ENCODE peak calls at places on chromosomes 3 and 15, in four cellular contexts. W is PC-9, J is neural progenitor cell, H is fibroblast of lung. R is an unnamed sample.

GRCh38 chr3:107847791-107848190 is 243.0 kb downstream of the CD47 start:
- DNase-seq in H (no peak), J (no peak), W (no peak), R (no peak)

GRCh38 chr3:184228376-184229137 is 828 bp upstream of the VWA5B2 start:
- DNase-seq in W (no peak), H (no peak), J (peak), R (no peak)

GRCh38 chr3:29353807-29354206 is 72.9 kb downstream of the RBMS3 start:
- DNase-seq in W (no peak), H (peak), J (no peak), R (no peak)

GRCh38 chr3:9172851-9173320 is 76.6 kb downstream of the SRGAP3 start:
- DNase-seq in W (no peak), J (no peak), H (no peak), R (no peak)

GRCh38 chr3:155805204-155805801 is 775 bp downstream of the C3orf33 start:
- DNase-seq in W (peak), H (no peak), J (peak), R (no peak)

GRCh38 chr15:70095387-70096214 is 2.1 kb downstream of the TLE3 start:
- DNase-seq in W (peak), H (no peak), J (peak), R (no peak)

GRCh38 chr3:179093807-179094206 is 22.2 kb upstream of the ZMAT3 start:
- DNase-seq in J (no peak), H (no peak), W (no peak), R (no peak)

GRCh38 chr15:76711351-76711827 is 193.8 kb downstream of the SCAPER start:
- DNase-seq in W (no peak), J (no peak), H (no peak), R (no peak)

GRCh38 chr3:161171113-161171512 is 50.0 kb upstream of the NMD3 start:
- DNase-seq in H (peak), J (no peak), W (no peak), R (no peak)

GRCh38 chr3:197541756-197542539 is 13.8 kb downstream of the BDH1 start:
- DNase-seq in H (peak), J (peak), W (no peak), R (no peak)

GRCh38 chr15:91915576-91915975 is 62.1 kb downstream of the SLCO3A1 start:
- DNase-seq in H (no peak), W (no peak), J (no peak), R (no peak)

GRCh38 chr15:36361351-36361870 is 218.0 kb upstream of the CDIN1 start:
- DNase-seq in J (no peak), W (no peak), H (peak), R (no peak)

GRCh38 chr3:149224736-149225594 is 3.3 kb upstream of the CP start:
- DNase-seq in W (peak), H (peak), J (no peak), R (no peak)

GRCh38 chr15:100229181-100230163 is 112.3 kb downstream of the ADAMTS17 start:
- DNase-seq in H (no peak), J (no peak), W (no peak), R (no peak)

GRCh38 chr15:56038015-56038414 is 44.6 kb upstream of the NEDD4 start:
- DNase-seq in H (peak), W (no peak), J (no peak), R (no peak)

GRCh38 chr3:10198761-10199688 is 34.3 kb downstream of the IRAK2 start:
- DNase-seq in H (peak), W (peak), J (no peak), R (peak)

GRCh38 chr15:25739687-25740121 is 123.4 kb downstream of the ATP10A start:
- DNase-seq in H (peak), J (peak), W (no peak), R (no peak)

GRCh38 chr15:35206060-35206675 is 121.1 kb upstream of the NANOGP8 start:
- DNase-seq in J (peak), H (peak), W (no peak), R (no peak)

GRCh38 chr3:65170357-65171090 is 482.7 kb upstream of the ADAMTS9 start:
- DNase-seq in J (peak), W (no peak), H (peak), R (peak)

GRCh38 chr3:115245437-115245836 is 98.3 kb upstream of the ZBTB20 start:
- DNase-seq in J (no peak), W (peak), H (peak), R (peak)

GRCh38 chr15:35540885-35541284 is 5.1 kb downstream of the DPH6 start:
- DNase-seq in H (peak), W (no peak), J (no peak), R (no peak)

GRCh38 chr3:94285874-94286273 is 223.0 kb downstream of the NSUN3 start:
- DNase-seq in J (peak), W (no peak), H (peak), R (no peak)

GRCh38 chr3:149077638-149078037 is 8.7 kb downstream of the HLTF start:
- DNase-seq in H (peak), W (no peak), J (no peak), R (no peak)

GRCh38 chr15:75695634-75696302 is 16.9 kb downstream of the CSPG4 start:
- DNase-seq in J (no peak), H (no peak), W (no peak), R (no peak)

GRCh38 chr3:175885196-175885766 is 1026.1 kb downstream of the NAALADL2 start:
- DNase-seq in W (no peak), J (peak), H (no peak), R (no peak)

GRCh38 chr3:41819200-41819599 is 142.7 kb downstream of the ULK4 start:
- DNase-seq in H (no peak), W (no peak), J (peak), R (no peak)

GRCh38 chr15:76576526-76577279 is 240.1 kb downstream of the ISL2 start:
- DNase-seq in J (no peak), H (peak), W (peak), R (no peak)

GRCh38 chr3:139301654-139302053 is 42.2 kb upstream of the MRPS22 start:
- DNase-seq in W (no peak), J (no peak), H (no peak), R (no peak)

GRCh38 chr15:73052679-73053397 is 575 bp downstream of the NEO1 start:
- DNase-seq in J (peak), W (peak), H (peak), R (no peak)

GRCh38 chr3:148697311-148698189 is at the start of gene AGTR1:
- DNase-seq in W (no peak), J (peak), H (peak), R (no peak)

GRCh38 chr3:185397676-185398075 is 34.7 kb downstream of the MAP3K13 start:
- DNase-seq in J (no peak), H (no peak), W (no peak), R (no peak)

GRCh38 chr15:51004103-51004536 is 90.6 kb downstream of the TNFAIP8L3 start:
- DNase-seq in J (no peak), H (peak), W (peak), R (peak)

GRCh38 chr3:106957021-106957420 is 420.2 kb upstream of the CCDC54 start:
- DNase-seq in H (peak), J (no peak), W (no peak), R (no peak)

GRCh38 chr15:63461230-63461629 is 43.2 kb upstream of the USP3 start:
- DNase-seq in H (no peak), W (no peak), J (peak), R (no peak)
- TF ChIP-seq CTCF in H (no peak), W (no peak), J (peak), R (no peak)

GRCh38 chr3:50204052-50204803 is 843 bp upstream of the SLC38A3 start:
- DNase-seq in H (no peak), J (no peak), W (no peak), R (no peak)
- TF ChIP-seq EZH2 in H (peak), J (no peak), W (no peak), R (peak)

GRCh38 chr3:169147246-169148008 is 516.1 kb downstream of the MECOM start:
- DNase-seq in J (peak), W (peak), H (peak), R (no peak)
- H3K4me2 ChIP-seq in J (peak), W (peak), H (peak), R (peak)

GRCh38 chr3:157157836-157158235 is 2.1 kb downstream of the CCNL1 start:
- DNase-seq in J (no peak), H (no peak), W (no peak), R (no peak)
- TF ChIP-seq CTCF in J (no peak), H (no peak), W (no peak), R (no peak)

GRCh38 chr3:32109256-32109655 is 2.8 kb downstream of the GPD1L start:
- DNase-seq in H (peak), J (no peak), W (no peak), R (no peak)

GRCh38 chr3:32106132-32106928 is at the start of gene GPD1L:
- DNase-seq in H (peak), J (peak), W (peak), R (peak)

GRCh38 chr3:32104492-32104891 is 1.9 kb upstream of the GPD1L start:
- DNase-seq in W (no peak), J (no peak), H (peak), R (no peak)

GRCh38 chr3:32105291-32106131 is 909 bp upstream of the GPD1L start:
- DNase-seq in H (peak), J (no peak), W (no peak), R (no peak)

DNA sequence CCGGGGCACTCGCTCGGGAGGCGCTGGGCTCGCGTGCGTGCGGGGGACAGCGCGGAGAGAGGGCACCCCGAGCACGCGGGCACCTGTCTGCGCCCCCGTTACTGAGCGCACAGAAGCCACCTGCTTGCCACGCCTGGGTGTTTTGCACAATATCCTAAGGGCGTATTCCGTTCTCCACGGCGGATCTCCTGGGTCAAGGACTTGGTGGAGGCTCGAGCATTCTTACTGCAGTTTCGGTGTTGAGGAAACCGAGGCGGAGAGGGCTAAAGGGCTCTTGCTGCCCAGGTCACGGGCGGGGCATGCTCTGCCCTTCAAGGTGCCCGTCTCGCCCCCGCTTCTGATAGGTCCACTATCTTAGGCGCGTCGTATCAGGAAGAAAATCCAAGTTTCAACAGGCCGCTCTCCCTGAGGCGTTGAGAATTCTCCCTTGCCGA is 526 bp downstream of the GPD1L start:
- DNase-seq in H (no peak), J (peak), W (peak), R (no peak)
- TF ChIP-seq EZH2 in H (no peak), J (peak), W (no peak), R (no peak)

GRCh38 chr15:52144656-52145055 is 32.1 kb upstream of the BCL2L10 start:
- DNase-seq in W (no peak), J (no peak), H (no peak), R (no peak)
- H3K4me2 ChIP-seq in W (no peak), J (no peak), H (no peak), R (no peak)

DNA sequence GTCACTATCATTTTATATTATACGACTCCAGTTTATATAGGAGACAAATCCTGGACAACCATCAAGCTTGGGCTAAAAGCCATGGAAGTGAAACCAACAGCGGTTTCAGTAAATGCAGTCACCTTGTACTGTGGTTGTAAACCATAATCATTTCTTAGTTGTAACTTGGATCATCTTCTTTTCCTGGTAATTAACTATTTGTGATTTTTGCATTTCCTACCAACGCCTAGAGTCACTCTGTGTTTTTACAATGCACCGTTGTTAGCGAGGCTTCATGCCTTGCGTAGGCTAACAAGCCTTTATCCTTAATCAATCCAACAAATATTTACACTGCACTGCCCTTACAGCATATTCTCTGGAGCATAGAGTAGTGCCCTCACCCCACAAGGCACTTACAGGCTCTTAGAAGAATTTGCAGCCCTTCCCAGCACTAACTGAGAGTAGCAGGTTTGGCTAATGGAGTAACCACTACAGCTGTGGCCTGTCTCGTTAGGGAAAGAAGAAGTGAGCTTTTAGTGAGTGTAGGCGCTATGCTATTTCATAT is 62.6 kb downstream of the ABHD2 start:
- DNase-seq in J (no peak), W (no peak), H (no peak), R (no peak)
- TF ChIP-seq CTCF in J (no peak), W (no peak), H (no peak), R (no peak)

GRCh38 chr3:141050576-141050912 is 603 bp upstream of the SPSB4 start:
- DNase-seq in H (no peak), W (no peak), J (peak), R (no peak)

GRCh38 chr3:141052570-141053069 is 1.5 kb downstream of the SPSB4 start:
- DNase-seq in J (peak), H (no peak), W (no peak), R (no peak)

GRCh38 chr3:141049681-141050080 is 1.5 kb upstream of the SPSB4 start:
- DNase-seq in J (peak), W (no peak), H (no peak), R (no peak)

GRCh38 chr3:141050913-141051632 is at the start of gene SPSB4:
- DNase-seq in W (peak), H (peak), J (peak), R (no peak)

GRCh38 chr3:141051641-141052569 is 758 bp downstream of the SPSB4 start:
- DNase-seq in W (no peak), J (peak), H (peak), R (no peak)
- TF ChIP-seq EZH2 in W (no peak), J (peak), H (peak), R (no peak)

DNA sequence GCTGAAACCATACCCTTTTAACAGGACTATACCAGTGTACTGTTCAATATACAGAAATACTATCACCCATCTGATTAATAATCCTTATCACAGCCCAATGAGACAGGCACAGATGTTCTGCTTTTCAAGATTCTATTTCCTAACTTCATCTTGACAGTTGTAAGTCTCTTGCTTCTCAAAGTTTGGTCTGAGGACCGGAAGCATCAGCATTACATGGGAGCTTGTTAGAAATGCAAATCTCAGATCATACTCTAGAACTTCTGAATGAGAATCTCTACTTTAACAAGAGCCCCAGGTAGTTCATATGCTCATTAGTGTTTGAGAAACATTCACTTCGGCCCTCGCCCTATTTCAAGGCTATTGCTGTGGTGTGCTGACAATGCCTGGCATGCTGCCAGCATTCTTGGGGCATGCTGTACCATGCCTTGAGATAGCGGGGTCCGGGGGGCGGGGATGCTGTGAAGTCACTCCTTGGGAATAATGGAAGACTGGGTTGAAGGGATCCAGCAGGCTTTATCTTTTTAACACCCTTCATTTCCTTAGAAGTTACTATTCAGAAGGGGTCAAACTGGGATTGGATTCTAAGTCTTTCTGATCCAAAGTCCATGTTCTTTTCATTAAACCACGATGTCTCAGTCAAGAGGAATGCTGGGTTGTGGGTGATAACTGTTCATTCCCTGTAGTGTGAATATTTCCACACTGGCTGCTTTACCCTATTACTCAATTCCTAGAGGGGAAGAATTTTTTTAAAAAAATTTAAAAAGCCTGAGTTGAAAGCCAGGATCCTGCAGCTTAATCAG is 194.7 kb downstream of the LPP start:
- DNase-seq in H (peak), W (peak), J (no peak), R (peak)
- H3K4me2 ChIP-seq in H (no peak), W (peak), J (no peak), R (peak)